ENCODE peak calls at places on chromosome 12, in seven cellular contexts. N, O, I, W, Z, V and L are unnamed samples.

GRCh38 chr12:10310926-10311705 is 3.4 kb downstream of the KLRD1 start:
- DNase-seq in N (no peak), O (no peak), I (no peak), W (peak), Z (peak), V (no peak), L (peak)

GRCh38 chr12:48002179-48002601 is 2.1 kb downstream of the COL2A1 start:
- DNase-seq in N (no peak), O (no peak), I (no peak), W (no peak), Z (peak), V (no peak), L (no peak)

GRCh38 chr12:113174461-113175384 is 10.6 kb downstream of the DDX54 start:
- DNase-seq in N (peak), O (peak), I (no peak), W (peak), Z (peak), V (peak), L (peak)

GRCh38 chr12:124548854-124549378 is 18.5 kb downstream of the NCOR2 start:
- DNase-seq in N (no peak), O (no peak), I (no peak), W (peak), Z (peak), V (peak), L (no peak)

GRCh38 chr12:100185361-100185894 is 15.2 kb upstream of the ACTR6 start:
- DNase-seq in N (no peak), O (no peak), I (no peak), W (no peak), Z (no peak), V (no peak), L (peak)

GRCh38 chr12:122860052-122860853 is 25.0 kb downstream of the HIP1R start:
- DNase-seq in N (peak), O (peak), I (no peak), W (peak), Z (peak), V (peak), L (peak)

GRCh38 chr12:25556136-25556535 is 3.1 kb upstream of the LMNTD1 start:
- DNase-seq in N (no peak), O (no peak), I (no peak), W (no peak), Z (no peak), V (no peak), L (no peak)

GRCh38 chr12:123141615-123142517 is 9.0 kb downstream of the PITPNM2 start:
- DNase-seq in N (peak), O (no peak), I (no peak), W (peak), Z (peak), V (peak), L (peak)

GRCh38 chr12:53623986-53624385 is 2.2 kb downstream of the ATF7 start:
- DNase-seq in N (peak), O (no peak), I (no peak), W (peak), Z (peak), V (peak), L (peak)

GRCh38 chr12:67677166-67677565 is 28.6 kb downstream of the DYRK2 start:
- DNase-seq in N (no peak), O (no peak), I (no peak), W (no peak), Z (no peak), V (no peak), L (no peak)

GRCh38 chr12:120229583-120230325 is 28.8 kb upstream of the RPLP0 start:
- DNase-seq in N (no peak), O (no peak), I (no peak), W (peak), Z (peak), V (no peak), L (peak)

GRCh38 chr12:90368081-90368480 is 586.9 kb downstream of the CCER1 start:
- DNase-seq in N (no peak), O (no peak), I (no peak), W (no peak), Z (no peak), V (no peak), L (no peak)

GRCh38 chr12:114698566-114699163 is 14.7 kb upstream of the TBX3 start:
- DNase-seq in N (no peak), O (no peak), I (no peak), W (no peak), Z (no peak), V (no peak), L (no peak)

GRCh38 chr12:32140867-32141266 is 34.2 kb downstream of the BICD1 start:
- DNase-seq in N (no peak), O (no peak), I (no peak), W (no peak), Z (no peak), V (no peak), L (no peak)

GRCh38 chr12:8033153-8034044 is 883 bp downstream of the FOXJ2 start:
- DNase-seq in N (no peak), O (peak), I (no peak), W (peak), Z (peak), V (peak), L (peak)

GRCh38 chr12:121893901-121894540 is 5.4 kb downstream of the PSMD9 start:
- DNase-seq in N (peak), O (peak), I (no peak), W (peak), Z (peak), V (peak), L (peak)

GRCh38 chr12:67645571-67645970 is 3.0 kb upstream of the DYRK2 start:
- DNase-seq in N (no peak), O (no peak), I (no peak), W (peak), Z (peak), V (no peak), L (peak)

GRCh38 chr12:3553681-3554546 is 62.9 kb downstream of the PRMT8 start:
- DNase-seq in N (no peak), O (peak), I (peak), W (no peak), Z (no peak), V (no peak), L (no peak)

GRCh38 chr12:53380104-53380796 is at the start of gene SP1:
- DNase-seq in N (peak), O (peak), I (no peak), W (peak), Z (peak), V (peak), L (peak)

GRCh38 chr12:7136676-7137075 is 6.5 kb downstream of the CLSTN3 start:
- DNase-seq in N (no peak), O (no peak), I (no peak), W (no peak), Z (no peak), V (no peak), L (no peak)

GRCh38 chr12:54984602-54985376 is at the start of gene TESPA1:
- DNase-seq in N (no peak), O (peak), I (no peak), W (no peak), Z (peak), V (peak), L (no peak)

GRCh38 chr12:131784909-131785762 is 43.1 kb upstream of the MMP17 start:
- DNase-seq in N (no peak), O (no peak), I (no peak), W (peak), Z (peak), V (no peak), L (no peak)

GRCh38 chr12:113727651-113728061 is 238.5 kb downstream of the RBM19 start:
- DNase-seq in N (peak), O (no peak), I (no peak), W (peak), Z (peak), V (no peak), L (no peak)

GRCh38 chr12:111453071-111453989 is 47.6 kb downstream of the SH2B3 start:
- DNase-seq in N (no peak), O (no peak), I (no peak), W (no peak), Z (no peak), V (peak), L (no peak)

GRCh38 chr12:116700066-116700465 is 37.8 kb downstream of the SPRING1 start:
- DNase-seq in N (no peak), O (no peak), I (no peak), W (no peak), Z (no peak), V (no peak), L (no peak)

GRCh38 chr12:67441736-67442346 is 172.7 kb downstream of the CAND1 start:
- DNase-seq in N (peak), O (peak), I (no peak), W (peak), Z (peak), V (peak), L (peak)

GRCh38 chr12:111758120-111758561 is 8.6 kb upstream of the ALDH2 start:
- DNase-seq in N (no peak), O (no peak), I (no peak), W (no peak), Z (no peak), V (peak), L (peak)

GRCh38 chr12:80714055-80714454 is 2.7 kb upstream of the MYF5 start:
- DNase-seq in N (no peak), O (no peak), I (no peak), W (peak), Z (peak), V (no peak), L (peak)
- H3K4me3 ChIP-seq in N (no peak), O (no peak), I (no peak), W (peak), Z (peak), V (no peak), L (no peak)

GRCh38 chr12:65824314-65824563 is at the start of gene HMGA2:
- DNase-seq in N (no peak), O (no peak), I (no peak), W (peak), Z (peak), V (no peak), L (no peak)

GRCh38 chr12:65825323-65825572 is 965 bp downstream of the HMGA2 start:
- DNase-seq in N (no peak), O (no peak), I (no peak), W (no peak), Z (no peak), V (no peak), L (no peak)

GRCh38 chr12:65823481-65824313 is 586 bp upstream of the HMGA2 start:
- DNase-seq in N (peak), O (no peak), I (no peak), W (peak), Z (peak), V (peak), L (peak)

GRCh38 chr12:65821336-65821735 is 2.9 kb upstream of the HMGA2 start:
- DNase-seq in N (no peak), O (no peak), I (no peak), W (no peak), Z (peak), V (no peak), L (no peak)

GRCh38 chr12:65822732-65823480 is 1.4 kb upstream of the HMGA2 start:
- DNase-seq in N (peak), O (no peak), I (no peak), W (peak), Z (peak), V (no peak), L (peak)
- TF ChIP-seq CTCF in N (peak), O (no peak), I (no peak), W (peak), Z (no peak), V (no peak), L (no peak)

GRCh38 chr12:128318946-128319345 is 52.0 kb downstream of the TMEM132C start:
- DNase-seq in N (no peak), O (no peak), I (no peak), W (no peak), Z (no peak), V (no peak), L (no peak)
- H3K4me3 ChIP-seq in N (no peak), O (no peak), I (no peak), W (no peak), Z (no peak), V (no peak), L (no peak)

GRCh38 chr12:42237052-42237852 is 796 bp downstream of the YAF2 start:
- DNase-seq in N (peak), O (peak), I (no peak), W (peak), Z (peak), V (peak), L (peak)
- TF ChIP-seq CTCF in N (peak), O (peak), I (no peak), W (peak), Z (peak), V (peak), L (peak)

GRCh38 chr12:91968772-91969171 is 176.9 kb downstream of the BTG1 start:
- DNase-seq in N (no peak), O (no peak), I (no peak), W (no peak), Z (no peak), V (no peak), L (no peak)
- H3K4me3 ChIP-seq in N (no peak), O (no peak), I (no peak), W (no peak), Z (no peak), V (no peak), L (no peak)